ENCODE peak calls at places on chromosomes 2 and 18, in ten cellular contexts. J is HEK293T; P is HS-5; R is coronary artery; Y is T-helper 9 cell; C is HFFc6; L is Karpas-422; O is stimulated activated naive B cell treated with anti-CD40 and anti-IgM and Interleukin-4, amounts not matched to agents 10 μg/mL and 1 μg/mL and 100 μg/mL, for 72 hours; G is dermis blood vessel endothelial cell; E is 8988T. F is an unnamed sample.

GRCh38 chr18:64027931-64028695 is 58.2 kb downstream of the SERPINB8 start:
- DNase-seq in G (no peak), Y (no peak), P (no peak), C (no peak), R (no peak), O (no peak), J (no peak), L (no peak), E (no peak), F (no peak)

GRCh38 chr2:177817300-177817699 is 255.3 kb downstream of the PDE11A start:
- DNase-seq in L (no peak), J (no peak), E (no peak), Y (no peak), O (no peak), R (no peak), C (no peak), P (no peak), G (no peak), F (no peak)

GRCh38 chr2:23684540-23685176 is 242.3 kb downstream of the ATAD2B start:
- DNase-seq in R (no peak), Y (no peak), J (no peak), P (no peak), O (no peak), E (no peak), L (no peak), G (no peak), C (no peak), F (no peak)

GRCh38 chr18:75362435-75362834 is 65.1 kb downstream of the SMIM21 start:
- DNase-seq in L (no peak), E (no peak), J (no peak), C (no peak), P (no peak), O (no peak), Y (no peak), R (no peak), G (no peak), F (no peak)

GRCh38 chr2:7994397-7994951 is 687.4 kb upstream of the ID2 start:
- DNase-seq in J (no peak), G (no peak), C (no peak), E (no peak), O (no peak), Y (no peak), R (no peak), L (no peak), P (no peak), F (no peak)

GRCh38 chr2:937530-937929 is 13.1 kb upstream of the SNTG2 start:
- DNase-seq in G (no peak), Y (no peak), O (no peak), R (no peak), E (no peak), P (no peak), L (no peak), C (no peak), J (no peak), F (no peak)

GRCh38 chr18:12668041-12668440 is 10.1 kb upstream of the SPIRE1 start:
- DNase-seq in G (no peak), Y (no peak), J (no peak), L (no peak), E (no peak), P (no peak), O (no peak), R (no peak), C (no peak), F (no peak)

GRCh38 chr2:216694826-216695217 is 527 bp downstream of the IGFBP5 start:
- DNase-seq in C (no peak), J (no peak), E (no peak), Y (no peak), P (no peak), L (no peak), O (no peak), G (no peak), R (no peak), F (no peak)

GRCh38 chr2:127455566-127456493 is 37.6 kb downstream of the PROC start:
- DNase-seq in R (no peak), O (no peak), C (no peak), Y (no peak), G (no peak), J (no peak), L (no peak), P (no peak), E (no peak), F (no peak)

GRCh38 chr2:205323929-205324328 is 358.4 kb upstream of the NRP2 start:
- DNase-seq in R (no peak), Y (no peak), E (no peak), C (no peak), J (no peak), G (peak), L (peak), O (no peak), P (no peak), F (no peak)

GRCh38 chr2:3461781-3462492 is 57.4 kb downstream of the ADI1 start:
- DNase-seq in Y (no peak), R (no peak), P (no peak), G (peak), L (peak), C (peak), O (peak), E (no peak), J (peak), F (peak)

GRCh38 chr2:149169653-149170052 is 131.2 kb downstream of the LYPD6B start:
- DNase-seq in L (no peak), C (peak), G (no peak), Y (no peak), E (no peak), R (no peak), P (no peak), O (no peak), J (no peak), F (no peak)

GRCh38 chr18:50203801-50204604 is 9.1 kb upstream of the MYO5B start:
- DNase-seq in L (no peak), C (no peak), R (no peak), E (peak), P (no peak), G (peak), O (no peak), Y (no peak), J (peak), F (peak)

GRCh38 chr2:118055512-118056164 is 32.6 kb upstream of the INSIG2 start:
- DNase-seq in P (no peak), C (no peak), R (no peak), L (peak), Y (no peak), O (no peak), E (no peak), G (no peak), J (no peak), F (no peak)

F was measured in activated CD8-positive, alpha-beta T cell treated with anti-CD3 and anti-CD28 coated beads, Interleukin-2, amount 10 ng/mL, durations not matched to agents 7 days and 5 days.